ENCODE peak calls at places on chromosomes 3 and 15, in five cellular contexts. U is omental fat pad; X is left cardiac atrium; J is CD4-positive, alpha-beta T cell; M is adipocyte. E is an unnamed sample.

GRCh38 chr3:37765591-37766219 is 96.0 kb upstream of the CTDSPL start:
- DNase-seq in U (no peak), X (peak), J (no peak), M (peak), E (no peak)

GRCh38 chr3:130968231-130968630 is 58.4 kb downstream of the ASTE1 start:
- DNase-seq in U (no peak), X (no peak), J (no peak), M (peak), E (peak)

GRCh38 chr15:99504071-99504822 is 61.5 kb upstream of the MEF2A start:
- DNase-seq in U (no peak), X (no peak), J (no peak), M (no peak), E (no peak)

GRCh38 chr3:56453027-56453426 is 15.2 kb downstream of the ERC2 start:
- DNase-seq in U (no peak), X (no peak), J (no peak), M (no peak), E (no peak)

GRCh38 chr3:124295358-124295757 is 303.4 kb upstream of the ROPN1 start:
- DNase-seq in U (no peak), X (no peak), J (no peak), M (no peak), E (no peak)

GRCh38 chr3:174219738-174220137 is 639.4 kb upstream of the NAALADL2 start:
- DNase-seq in U (no peak), X (no peak), J (no peak), M (no peak), E (no peak)

GRCh38 chr3:52820741-52821140 is 9.7 kb downstream of the ITIH4 start:
- DNase-seq in U (no peak), X (no peak), J (no peak), M (peak), E (peak)

GRCh38 chr3:32646761-32647160 is 38.2 kb upstream of the CNOT10 start:
- DNase-seq in U (no peak), X (no peak), J (no peak), M (peak), E (no peak)

GRCh38 chr3:16101295-16102186 is 72.9 kb upstream of the GALNT15 start:
- DNase-seq in U (peak), X (no peak), J (no peak), M (no peak), E (peak)

GRCh38 chr3:71226565-71227281 is 356.8 kb downstream of the FOXP1 start:
- DNase-seq in U (no peak), X (peak), J (peak), M (no peak), E (peak)

GRCh38 chr3:69562001-69562400 is 176.1 kb upstream of the FRMD4B start:
- DNase-seq in U (no peak), X (no peak), J (no peak), M (no peak), E (no peak)

GRCh38 chr15:29129221-29129620 is 140.4 kb downstream of the NSMCE3 start:
- DNase-seq in U (no peak), X (peak), J (no peak), M (no peak), E (no peak)

GRCh38 chr3:158074591-158074990 is 31.6 kb downstream of the SHOX2 start:
- DNase-seq in U (no peak), X (no peak), J (no peak), M (peak), E (no peak)

GRCh38 chr3:124489506-124489905 is 240.7 kb upstream of the UMPS start:
- DNase-seq in U (no peak), X (no peak), J (no peak), M (no peak), E (no peak)

GRCh38 chr15:51864408-51865056 is 35.1 kb downstream of the TMOD3 start:
- DNase-seq in U (no peak), X (no peak), J (no peak), M (no peak), E (peak)

GRCh38 chr3:10566451-10566850 is 61.1 kb upstream of the ATP2B2 start:
- DNase-seq in U (no peak), X (no peak), J (no peak), M (no peak), E (no peak)

GRCh38 chr15:45231061-45231576 is 20.9 kb upstream of the SLC28A2 start:
- DNase-seq in U (no peak), X (no peak), J (no peak), M (no peak), E (no peak)

GRCh38 chr15:79128556-79128955 is 38.0 kb upstream of the RASGRF1 start:
- DNase-seq in U (no peak), X (no peak), J (no peak), M (no peak), E (no peak)

GRCh38 chr3:143120716-143121239 is 1.2 kb downstream of the CHST2 start:
- DNase-seq in U (no peak), X (peak), J (peak), M (peak), E (peak)

GRCh38 chr3:117017135-117017990 is 307.8 kb downstream of the TUSC7 start:
- DNase-seq in U (no peak), X (no peak), J (no peak), M (no peak), E (peak)

GRCh38 chr15:60070838-60071493 is 66.9 kb downstream of the FOXB1 start:
- DNase-seq in U (no peak), X (no peak), J (no peak), M (peak), E (peak)

GRCh38 chr3:43753743-43754142 is 63.0 kb downstream of the ABHD5 start:
- DNase-seq in U (no peak), X (no peak), J (no peak), M (peak), E (peak)

GRCh38 chr15:30038667-30039523 is 43.9 kb upstream of the GOLGA8J start:
- DNase-seq in U (no peak), X (peak), J (no peak), M (no peak), E (no peak)

GRCh38 chr3:142568393-142569017 is 10.0 kb downstream of the ATR start:
- DNase-seq in U (no peak), X (no peak), J (no peak), M (no peak), E (no peak)

GRCh38 chr3:159814161-159814560 is 174.5 kb upstream of the IL12A start:
- DNase-seq in U (no peak), X (no peak), J (no peak), M (peak), E (peak)